ENCODE peak calls at places on chromosomes 12 and 14, in nine cellular contexts. V, F, Q, P, X, U, M, L and Z are unnamed samples.

GRCh38 chr14:54094765-54095164 is 138.1 kb upstream of the BMP4 start:
- DNase-seq in F (no peak), P (peak), M (no peak), L (no peak), X (no peak), Q (no peak), V (no peak), U (no peak), Z (no peak)

GRCh38 chr12:103802586-103802886 is 38.5 kb downstream of the NT5DC3 start:
- DNase-seq in X (no peak), P (no peak), U (no peak), V (no peak), F (no peak), L (no peak), Q (no peak), M (no peak), Z (no peak)

GRCh38 chr12:65335021-65335714 is 56.7 kb downstream of the MSRB3 start:
- DNase-seq in V (no peak), M (peak), Q (no peak), L (peak), X (no peak), P (peak), U (peak), F (no peak), Z (no peak)

GRCh38 chr14:105144666-105145380 is 23.8 kb downstream of the JAG2 start:
- DNase-seq in X (no peak), M (no peak), U (no peak), P (no peak), Q (no peak), V (no peak), F (no peak), L (no peak), Z (peak)

GRCh38 chr12:56634242-56634836 is 4.2 kb upstream of the BAZ2A start:
- DNase-seq in X (no peak), U (peak), F (peak), Q (peak), V (no peak), M (no peak), L (peak), P (peak), Z (peak)

GRCh38 chr14:96888593-96888992 is 91.4 kb downstream of the VRK1 start:
- DNase-seq in V (no peak), L (no peak), Q (peak), M (no peak), F (no peak), P (no peak), X (peak), U (no peak), Z (no peak)

GRCh38 chr12:72018036-72018435 is 79.4 kb downstream of the TPH2 start:
- DNase-seq in F (no peak), P (no peak), M (no peak), X (no peak), V (no peak), U (no peak), L (no peak), Q (no peak), Z (no peak)

GRCh38 chr12:52058631-52059324 is 7.5 kb downstream of the NR4A1 start:
- DNase-seq in V (no peak), M (peak), L (no peak), U (no peak), P (no peak), Q (no peak), F (no peak), X (no peak), Z (no peak)

GRCh38 chr12:1606021-1606622 is 11.7 kb upstream of the FBXL14 start:
- DNase-seq in X (no peak), F (no peak), U (peak), V (peak), P (peak), M (peak), Q (no peak), L (peak), Z (peak)

GRCh38 chr14:99155173-99155777 is 116.7 kb downstream of the BCL11B start:
- DNase-seq in F (no peak), L (no peak), V (no peak), P (peak), M (no peak), X (no peak), Q (no peak), U (no peak), Z (no peak)

GRCh38 chr12:54017027-54017788 is 8.4 kb downstream of the HOXC8 start:
- DNase-seq in P (peak), L (no peak), U (no peak), V (no peak), F (no peak), X (no peak), M (no peak), Q (peak), Z (peak)

GRCh38 chr12:95099270-95099790 is 25.9 kb upstream of the NR2C1 start:
- DNase-seq in F (no peak), Q (no peak), X (no peak), M (no peak), U (no peak), L (no peak), V (no peak), P (no peak), Z (no peak)

GRCh38 chr12:67780580-67781084 is 132.1 kb downstream of the DYRK2 start:
- DNase-seq in L (no peak), M (no peak), Q (no peak), U (no peak), P (no peak), F (no peak), V (peak), X (no peak), Z (no peak)

GRCh38 chr12:13576935-13577334 is 380.4 kb downstream of the EMP1 start:
- DNase-seq in V (no peak), F (no peak), Q (peak), L (no peak), M (no peak), U (no peak), P (no peak), X (no peak), Z (no peak)

GRCh38 chr12:121508533-121508932 is 72.3 kb downstream of the KDM2B start:
- DNase-seq in U (no peak), M (no peak), F (no peak), Q (no peak), P (no peak), V (no peak), L (no peak), X (no peak), Z (no peak)

GRCh38 chr12:1357171-1357570 is 237.2 kb downstream of the FBXL14 start:
- DNase-seq in P (peak), Q (no peak), F (no peak), L (no peak), V (no peak), X (no peak), M (peak), U (no peak), Z (no peak)

GRCh38 chr12:13187399-13187798 is 9.1 kb upstream of the EMP1 start:
- DNase-seq in P (peak), U (no peak), F (no peak), L (no peak), M (peak), Q (no peak), X (no peak), V (no peak), Z (no peak)

GRCh38 chr14:22088614-22089359 is 415.2 kb upstream of the OR4E1 start:
- DNase-seq in L (no peak), Q (no peak), F (no peak), U (no peak), M (peak), P (no peak), V (no peak), X (no peak), Z (no peak)

GRCh38 chr12:97368462-97369150 is 94.0 kb upstream of the RMST start:
- DNase-seq in F (no peak), P (no peak), X (no peak), L (no peak), Q (no peak), V (no peak), M (no peak), U (peak), Z (no peak)

GRCh38 chr14:92988786-92989755 is 66.1 kb downstream of the CHGA start:
- DNase-seq in U (no peak), M (no peak), X (no peak), L (no peak), V (no peak), P (no peak), Q (no peak), F (no peak), Z (peak)

GRCh38 chr12:115973968-115974765 is 303.3 kb downstream of the MED13L start:
- DNase-seq in V (no peak), P (no peak), U (no peak), X (no peak), F (no peak), L (no peak), Q (no peak), M (no peak), Z (no peak)

GRCh38 chr14:45038865-45039264 is 45.1 kb upstream of the PRPF39 start:
- DNase-seq in X (no peak), U (no peak), Q (no peak), V (no peak), F (no peak), M (no peak), P (no peak), L (no peak), Z (no peak)

GRCh38 chr12:27449011-27449410 is 2.5 kb downstream of the SMCO2 start:
- DNase-seq in V (no peak), F (no peak), P (no peak), Q (no peak), X (no peak), M (no peak), L (no peak), U (peak), Z (no peak)

GRCh38 chr12:12717586-12718381 is 616 bp downstream of the CDKN1B start:
- DNase-seq in V (no peak), U (no peak), Q (peak), P (peak), F (peak), M (no peak), L (no peak), X (no peak), Z (peak)

GRCh38 chr12:63150255-63151060 is 543 bp downstream of the AVPR1A start:
- DNase-seq in Q (peak), V (no peak), F (no peak), M (no peak), U (no peak), L (no peak), X (peak), P (peak), Z (peak)

GRCh38 chr12:47757840-47758583 is 668 bp downstream of the RAPGEF3 start:
- DNase-seq in F (no peak), X (no peak), U (no peak), L (no peak), M (no peak), Q (peak), V (no peak), P (no peak), Z (peak)

GRCh38 chr12:47755655-47756562 is 2.8 kb downstream of the RAPGEF3 start:
- DNase-seq in V (no peak), X (no peak), P (peak), U (no peak), F (peak), M (no peak), Q (no peak), L (no peak), Z (peak)

GRCh38 chr12:47758584-47758833 is 171 bp downstream of the RAPGEF3 start:
- DNase-seq in V (no peak), U (no peak), L (no peak), M (no peak), X (no peak), P (no peak), Q (no peak), F (no peak), Z (no peak)

GRCh38 chr12:47758834-47759690 is at the start of gene RAPGEF3:
- DNase-seq in V (no peak), L (no peak), F (peak), M (peak), P (peak), U (peak), Q (peak), X (peak), Z (peak)

GRCh38 chr12:47757360-47757839 is 1.3 kb downstream of the RAPGEF3 start:
- DNase-seq in U (no peak), M (no peak), V (no peak), L (no peak), X (no peak), Q (peak), F (no peak), P (no peak), Z (no peak)
- H3K9ac ChIP-seq in U (no peak), M (no peak), V (no peak), L (no peak), X (peak), Q (no peak), F (no peak), P (no peak), Z (peak)

GRCh38 chr14:33949051-33950037 is 1.5 kb downstream of the EGLN3 start:
- DNase-seq in M (no peak), L (no peak), F (no peak), U (no peak), X (no peak), P (no peak), V (no peak), Q (no peak), Z (no peak)
- H3K9ac ChIP-seq in M (no peak), L (no peak), F (no peak), U (peak), X (no peak), P (no peak), V (no peak), Q (peak), Z (peak)

GRCh38 chr12:126953365-126953889 is 1313.5 kb upstream of the TMEM132C start:
- DNase-seq in V (no peak), P (no peak), M (no peak), X (no peak), Q (no peak), L (no peak), U (no peak), F (no peak), Z (no peak)

GRCh38 chr12:126950266-126950665 is 1316.7 kb upstream of the TMEM132C start:
- DNase-seq in U (no peak), L (no peak), V (no peak), P (no peak), X (no peak), Q (no peak), F (no peak), M (no peak), Z (no peak)

GRCh38 chr12:126952106-126953007 is 1314.6 kb upstream of the TMEM132C start:
- DNase-seq in U (no peak), F (no peak), X (peak), P (no peak), M (no peak), Q (peak), V (no peak), L (no peak), Z (no peak)
- H3K9ac ChIP-seq in U (no peak), F (no peak), X (no peak), P (no peak), M (no peak), Q (no peak), V (no peak), L (no peak), Z (no peak)

DNA sequence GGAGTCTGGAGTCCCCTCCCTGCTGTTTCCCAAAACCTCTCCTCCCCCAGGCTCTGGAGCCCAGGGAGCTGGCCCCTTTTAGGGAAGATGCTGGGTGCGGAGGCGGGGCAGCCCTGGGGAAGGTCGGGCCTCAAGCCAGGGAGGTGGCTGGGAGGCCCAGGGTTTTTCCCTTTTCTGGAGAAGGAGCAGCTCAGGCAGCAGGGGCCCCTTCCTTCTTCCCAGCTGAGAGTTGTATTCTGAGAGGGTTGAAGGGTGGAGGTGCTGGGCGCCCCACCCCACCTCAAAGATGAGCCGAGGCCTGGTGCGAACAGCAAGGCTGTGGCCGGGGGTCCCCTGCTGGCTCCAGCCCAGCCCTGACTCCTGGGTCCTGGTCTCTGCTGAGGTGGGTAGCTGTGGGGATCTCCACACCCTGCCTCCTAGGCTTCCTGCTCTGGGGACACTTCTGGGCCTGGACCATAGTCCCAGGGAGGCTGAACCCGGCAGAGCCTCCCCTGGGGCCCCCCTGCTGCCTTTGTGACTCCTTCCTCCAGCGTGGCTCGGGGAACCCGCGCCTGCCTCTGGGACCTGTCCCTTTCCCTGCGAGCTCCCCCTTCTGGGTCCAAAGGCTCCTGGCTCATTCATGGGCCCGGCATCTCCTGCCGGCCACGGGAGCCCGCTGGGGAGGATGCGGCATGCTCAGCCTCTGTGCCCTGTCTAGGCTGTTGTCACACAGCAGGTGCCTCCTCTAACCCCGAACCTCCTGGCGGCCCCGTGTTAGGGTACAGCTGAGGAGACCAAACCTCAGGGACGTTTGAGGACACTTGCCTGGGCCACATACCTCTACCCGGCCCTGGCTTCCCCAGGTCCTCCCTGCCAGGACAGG is 4.4 kb downstream of the TRMT61A start:
- DNase-seq in L (no peak), V (no peak), F (no peak), Q (no peak), U (no peak), P (no peak), M (no peak), X (no peak), Z (peak)
- H3K9ac ChIP-seq in L (no peak), V (no peak), F (no peak), Q (no peak), U (no peak), P (no peak), M (no peak), X (no peak), Z (no peak)

GRCh38 chr14:100573757-100574641 is 13.2 kb downstream of the BEGAIN start:
- DNase-seq in P (no peak), Q (no peak), F (no peak), V (no peak), M (no peak), L (no peak), X (no peak), U (no peak), Z (peak)
- H3K9ac ChIP-seq in P (no peak), Q (no peak), F (no peak), V (no peak), M (no peak), L (no peak), X (no peak), U (no peak), Z (no peak)

DNA sequence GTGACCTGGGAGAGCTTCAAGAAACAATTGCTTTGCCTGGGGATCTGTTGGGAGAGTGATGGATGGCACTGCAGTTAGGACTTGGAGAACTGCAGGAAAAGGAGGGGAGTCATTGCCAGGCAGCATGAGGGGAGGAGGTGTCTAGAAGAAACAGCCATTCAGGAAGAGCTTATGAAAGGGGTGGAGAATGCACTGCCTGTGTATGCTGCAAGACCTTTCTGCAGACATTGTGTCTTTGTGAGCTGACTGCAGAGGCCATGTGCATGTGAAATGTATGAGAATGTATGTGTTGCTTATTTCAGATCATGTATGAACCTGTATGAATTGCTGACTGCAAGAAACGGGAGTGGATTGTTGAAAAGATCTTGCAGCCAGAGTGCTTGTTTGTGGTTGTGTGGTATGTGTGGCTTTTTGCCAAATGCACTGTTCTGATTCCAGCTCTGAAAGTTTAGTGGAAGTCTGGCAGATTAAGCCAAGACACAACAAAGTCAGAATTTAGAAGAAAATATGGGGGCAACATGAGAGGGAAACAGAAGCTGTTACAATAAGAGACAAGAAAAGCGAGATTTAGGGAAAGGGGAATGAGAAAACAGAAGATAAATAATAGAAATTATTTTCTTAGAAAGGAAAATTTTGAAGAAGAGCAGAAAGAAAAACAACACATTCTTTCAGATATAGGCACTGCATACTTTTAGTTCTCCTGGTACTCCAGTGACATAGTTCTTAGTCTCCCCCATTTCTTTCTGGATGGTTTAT is 9.8 kb upstream of the RIMKLB start:
- DNase-seq in U (no peak), P (peak), M (peak), L (peak), F (no peak), X (no peak), Q (peak), V (peak), Z (no peak)
- H3K9ac ChIP-seq in U (no peak), P (no peak), M (no peak), L (no peak), F (no peak), X (no peak), Q (no peak), V (no peak), Z (peak)